ENCODE peak calls at places on chromosomes 4 and X, in eight cellular contexts. One of them, this sample, is unnamed. For H3K4me1, the result is how much of the 10 kb centered on the place peaks cover.

GRCh38 chrX:39491548-39492297 is 606.0 kb downstream of the BCOR start:
- DNase-seq in hepatocyte: peak
- DNase-seq in IMR-90: no peak
- DNase-seq in gastrocnemius medialis: no peak
- DNase-seq in heart right ventricle: no peak
- DNase-seq in kidney: no peak
- DNase-seq in ovary: no peak
- DNase-seq in A549: no peak
- DNase-seq in this sample: no peak

GRCh38 chr4:100240008-100240407 is 49.7 kb upstream of the DDIT4L start:
- DNase-seq in A549: no peak
- DNase-seq in IMR-90: no peak
- DNase-seq in gastrocnemius medialis: no peak
- DNase-seq in kidney: no peak
- DNase-seq in ovary: no peak
- DNase-seq in hepatocyte: no peak
- DNase-seq in heart right ventricle: peak
- DNase-seq in this sample: no peak

GRCh38 chr4:53840643-53841042 is 223.8 kb downstream of the CHIC2 start:
- DNase-seq in gastrocnemius medialis: no peak
- DNase-seq in hepatocyte: peak
- DNase-seq in IMR-90: peak
- DNase-seq in A549: peak
- DNase-seq in kidney: no peak
- DNase-seq in ovary: no peak
- DNase-seq in heart right ventricle: no peak
- DNase-seq in this sample: no peak

GRCh38 chrX:153055827-153056748 is at the start of gene PNMA3:
- DNase-seq in gastrocnemius medialis: no peak
- DNase-seq in hepatocyte: peak
- DNase-seq in kidney: peak
- DNase-seq in heart right ventricle: no peak
- DNase-seq in ovary: no peak
- DNase-seq in IMR-90: no peak
- DNase-seq in A549: no peak
- DNase-seq in this sample: no peak

GRCh38 chr4:139817657-139818452 is 152.2 kb downstream of the MGST2 start:
- DNase-seq in heart right ventricle: no peak
- DNase-seq in hepatocyte: no peak
- DNase-seq in kidney: no peak
- DNase-seq in A549: no peak
- DNase-seq in gastrocnemius medialis: peak
- DNase-seq in ovary: no peak
- DNase-seq in IMR-90: no peak
- DNase-seq in this sample: no peak

GRCh38 chrX:53813663-53814440 is 127.3 kb upstream of the HUWE1 start:
- DNase-seq in ovary: no peak
- DNase-seq in kidney: no peak
- DNase-seq in gastrocnemius medialis: no peak
- DNase-seq in heart right ventricle: no peak
- DNase-seq in A549: no peak
- DNase-seq in hepatocyte: no peak
- DNase-seq in IMR-90: no peak
- DNase-seq in this sample: no peak

GRCh38 chrX:9153299-9153698 is 119.4 kb upstream of the FAM9B start:
- DNase-seq in hepatocyte: no peak
- DNase-seq in heart right ventricle: no peak
- DNase-seq in A549: peak
- DNase-seq in ovary: no peak
- DNase-seq in kidney: no peak
- DNase-seq in gastrocnemius medialis: no peak
- DNase-seq in IMR-90: peak
- DNase-seq in this sample: no peak

GRCh38 chr4:76801621-76802545 is 96.1 kb downstream of the SOWAHB start:
- DNase-seq in A549: no peak
- DNase-seq in gastrocnemius medialis: no peak
- DNase-seq in heart right ventricle: peak
- DNase-seq in kidney: peak
- DNase-seq in IMR-90: no peak
- DNase-seq in ovary: peak
- DNase-seq in hepatocyte: peak
- DNase-seq in this sample: no peak

GRCh38 chrX:86149089-86149488 is 838 bp downstream of the DACH2 start:
- DNase-seq in hepatocyte: no peak
- DNase-seq in IMR-90: no peak
- DNase-seq in kidney: no peak
- DNase-seq in ovary: no peak
- DNase-seq in heart right ventricle: no peak
- DNase-seq in gastrocnemius medialis: no peak
- DNase-seq in A549: no peak
- DNase-seq in this sample: no peak

GRCh38 chrX:86154586-86154985 is 6.3 kb downstream of the DACH2 start:
- DNase-seq in ovary: no peak
- DNase-seq in kidney: no peak
- DNase-seq in IMR-90: no peak
- DNase-seq in hepatocyte: no peak
- DNase-seq in A549: no peak
- DNase-seq in heart right ventricle: no peak
- DNase-seq in gastrocnemius medialis: no peak
- DNase-seq in this sample: no peak

GRCh38 chrX:86148024-86148511 is at the start of gene DACH2:
- DNase-seq in kidney: peak
- DNase-seq in gastrocnemius medialis: peak
- DNase-seq in IMR-90: peak
- DNase-seq in A549: peak
- DNase-seq in heart right ventricle: peak
- DNase-seq in ovary: peak
- DNase-seq in hepatocyte: peak
- DNase-seq in this sample: peak

GRCh38 chrX:86146102-86146501 is 2.1 kb upstream of the DACH2 start:
- DNase-seq in ovary: no peak
- DNase-seq in heart right ventricle: no peak
- DNase-seq in gastrocnemius medialis: no peak
- DNase-seq in hepatocyte: no peak
- DNase-seq in IMR-90: no peak
- DNase-seq in kidney: no peak
- DNase-seq in A549: no peak
- DNase-seq in this sample: no peak

DNA sequence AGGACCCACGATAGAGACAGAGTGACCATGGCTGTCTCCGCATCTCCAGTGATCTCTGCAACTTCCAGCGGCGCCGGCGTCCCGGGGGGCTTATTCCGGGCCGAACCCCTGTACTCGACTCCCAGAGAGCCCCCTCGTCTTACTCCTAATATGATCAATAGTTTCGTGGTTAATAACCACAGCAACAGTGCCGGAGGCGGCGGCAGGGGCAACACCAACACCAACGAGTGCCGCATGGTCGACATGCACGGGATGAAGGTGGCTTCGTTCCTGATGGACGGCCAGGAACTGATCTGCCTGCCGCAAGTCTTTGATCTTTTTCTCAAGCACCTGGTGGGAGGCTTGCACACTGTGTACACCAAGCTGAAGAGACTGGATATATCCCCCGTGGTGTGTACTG is 343 bp downstream of the DACH2 start:
- DNase-seq in hepatocyte: peak
- DNase-seq in A549: no peak
- DNase-seq in kidney: no peak
- DNase-seq in ovary: no peak
- DNase-seq in IMR-90: no peak
- DNase-seq in gastrocnemius medialis: no peak
- DNase-seq in heart right ventricle: no peak
- DNase-seq in this sample: no peak
- H3K4me3 ChIP-seq in hepatocyte: peak
- H3K4me3 ChIP-seq in A549: peak
- H3K4me3 ChIP-seq in kidney: peak
- H3K4me3 ChIP-seq in ovary: peak
- H3K4me3 ChIP-seq in IMR-90: peak
- H3K4me3 ChIP-seq in gastrocnemius medialis: peak
- H3K4me3 ChIP-seq in heart right ventricle: peak
- H3K4me3 ChIP-seq in this sample: peak

DNA sequence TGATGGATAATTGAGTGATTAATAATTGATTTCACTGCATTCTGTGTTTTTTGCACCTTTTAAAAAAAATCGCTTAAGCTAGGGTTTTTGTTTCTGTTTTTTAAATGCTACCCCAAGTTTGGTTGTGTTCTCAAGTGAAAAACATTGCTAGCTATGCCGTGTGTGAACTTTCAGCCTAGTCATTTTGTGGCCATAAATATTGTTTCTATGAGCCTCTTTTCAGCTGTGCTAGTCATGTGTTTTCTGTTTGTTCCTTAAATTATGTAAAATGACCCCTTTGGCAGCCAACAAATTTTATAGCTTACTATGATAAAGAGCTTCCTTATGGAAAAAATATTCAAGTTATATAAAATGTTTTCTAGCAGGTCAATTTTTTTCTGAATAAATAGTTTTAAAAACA is 59.1 kb downstream of the GALNT7 start:
- DNase-seq in kidney: no peak
- DNase-seq in heart right ventricle: no peak
- DNase-seq in ovary: no peak
- DNase-seq in hepatocyte: no peak
- DNase-seq in gastrocnemius medialis: no peak
- DNase-seq in IMR-90: no peak
- DNase-seq in A549: no peak
- DNase-seq in this sample: no peak
- H3K4me1 ChIP-seq in kidney: under half
- H3K4me1 ChIP-seq in heart right ventricle: under half
- H3K4me1 ChIP-seq in ovary: under half
- H3K4me1 ChIP-seq in hepatocyte: under half
- H3K4me1 ChIP-seq in gastrocnemius medialis: under half
- H3K4me1 ChIP-seq in IMR-90: under half
- H3K4me1 ChIP-seq in A549: under half
- H3K4me1 ChIP-seq in this sample: under half

DNA sequence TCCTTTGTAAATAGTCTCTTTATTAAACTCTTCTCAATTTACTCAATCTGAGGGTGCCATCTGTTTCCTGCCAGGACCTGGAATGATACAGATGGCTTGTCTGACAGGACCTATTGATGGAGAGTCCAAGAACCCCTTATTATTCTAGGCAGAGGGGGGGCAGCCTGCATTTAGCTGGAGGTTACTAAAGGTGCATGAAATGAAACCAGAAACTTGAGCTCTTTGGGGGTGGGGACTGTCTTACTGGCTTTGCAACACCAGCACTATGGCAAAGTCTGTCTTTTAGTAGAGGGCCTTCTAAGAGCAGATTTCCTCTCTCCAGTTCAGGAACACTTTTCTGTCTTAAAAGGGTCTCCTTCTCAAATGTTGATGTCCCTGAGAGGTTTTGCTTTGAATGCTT is 162.4 kb upstream of the MED14 start:
- DNase-seq in IMR-90: no peak
- DNase-seq in heart right ventricle: no peak
- DNase-seq in A549: no peak
- DNase-seq in gastrocnemius medialis: no peak
- DNase-seq in ovary: no peak
- DNase-seq in kidney: no peak
- DNase-seq in hepatocyte: no peak
- DNase-seq in this sample: no peak
- H3K4me3 ChIP-seq in IMR-90: no peak
- H3K4me3 ChIP-seq in heart right ventricle: no peak
- H3K4me3 ChIP-seq in A549: no peak
- H3K4me3 ChIP-seq in gastrocnemius medialis: no peak
- H3K4me3 ChIP-seq in ovary: no peak
- H3K4me3 ChIP-seq in kidney: no peak
- H3K4me3 ChIP-seq in hepatocyte: no peak
- H3K4me3 ChIP-seq in this sample: no peak

GRCh38 chrX:131791608-131792355 is 231.3 kb upstream of the STK26 start:
- DNase-seq in A549: no peak
- DNase-seq in IMR-90: peak
- DNase-seq in kidney: no peak
- DNase-seq in ovary: peak
- DNase-seq in gastrocnemius medialis: no peak
- DNase-seq in heart right ventricle: no peak
- DNase-seq in hepatocyte: no peak
- DNase-seq in this sample: no peak

GRCh38 chrX:131792789-131793462 is 230.2 kb upstream of the STK26 start:
- DNase-seq in heart right ventricle: peak
- DNase-seq in hepatocyte: no peak
- DNase-seq in kidney: peak
- DNase-seq in IMR-90: peak
- DNase-seq in ovary: peak
- DNase-seq in gastrocnemius medialis: no peak
- DNase-seq in A549: peak
- DNase-seq in this sample: no peak

GRCh38 chrX:131783555-131784338 is 239.4 kb upstream of the STK26 start:
- DNase-seq in IMR-90: peak
- DNase-seq in ovary: peak
- DNase-seq in hepatocyte: no peak
- DNase-seq in heart right ventricle: no peak
- DNase-seq in A549: peak
- DNase-seq in gastrocnemius medialis: no peak
- DNase-seq in kidney: no peak
- DNase-seq in this sample: no peak

GRCh38 chrX:131792356-131792749 is 230.7 kb upstream of the STK26 start:
- DNase-seq in kidney: peak
- DNase-seq in hepatocyte: no peak
- DNase-seq in IMR-90: peak
- DNase-seq in A549: peak
- DNase-seq in ovary: peak
- DNase-seq in gastrocnemius medialis: no peak
- DNase-seq in heart right ventricle: peak
- DNase-seq in this sample: no peak

DNA sequence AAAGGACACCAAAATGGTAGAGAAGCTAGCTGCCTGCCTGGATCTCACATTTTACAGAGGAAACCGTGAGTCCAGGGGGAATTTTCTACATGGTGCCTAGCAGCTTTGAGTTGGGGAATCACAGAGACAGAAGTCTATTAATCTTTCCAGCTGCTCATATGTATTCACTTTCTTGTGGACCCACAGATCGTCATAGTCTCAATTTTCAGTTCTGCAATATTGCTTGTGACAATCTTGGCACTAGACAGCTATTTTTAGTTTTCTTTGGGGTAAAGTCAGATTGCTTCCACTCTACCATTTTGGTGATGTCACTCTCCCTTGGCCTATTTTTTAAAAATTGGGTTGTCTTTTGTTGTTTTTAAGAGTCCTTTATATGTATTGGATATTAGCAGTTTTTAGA is 233.4 kb upstream of the STK26 start:
- DNase-seq in hepatocyte: no peak
- DNase-seq in kidney: no peak
- DNase-seq in heart right ventricle: no peak
- DNase-seq in A549: no peak
- DNase-seq in gastrocnemius medialis: no peak
- DNase-seq in ovary: no peak
- DNase-seq in IMR-90: no peak
- DNase-seq in this sample: no peak
- H3K4me1 ChIP-seq in hepatocyte: under half
- H3K4me1 ChIP-seq in kidney: under half
- H3K4me1 ChIP-seq in heart right ventricle: under half
- H3K4me1 ChIP-seq in A549: under half
- H3K4me1 ChIP-seq in gastrocnemius medialis: under half
- H3K4me1 ChIP-seq in ovary: under half
- H3K4me1 ChIP-seq in IMR-90: under half
- H3K4me1 ChIP-seq in this sample: under half

This sample was measured in iPS DF 6.9.